ENCODE peak calls at places on chromosomes 16 and 17, in eight cellular contexts. Z is heart right ventricle, P is PC-3, Y is heart left ventricle, X is K562, B is left lung, M is HepG2, Q is gastrocnemius medialis. R is an unnamed sample.

GRCh38 chr17:2795412-2796163 is 650 bp upstream of the RAP1GAP2 start:
- ATAC-seq in Q (no peak), B (no peak), Z (no peak), P (no peak), Y (no peak), X (no peak), M (no peak), R (no peak)

GRCh38 chr16:15572329-15573001 is 70.5 kb downstream of the MARF1 start:
- ATAC-seq in Q (no peak), B (peak; percentile 70), X (no peak), Y (no peak), Z (no peak), P (peak; percentile 43), M (peak; percentile 16), R (no peak)

GRCh38 chr16:30429678-30430427 is at the start of gene DCTPP1:
- ATAC-seq in X (peak; percentile 99), P (peak; percentile 98), Q (peak; percentile 100), M (peak; percentile 98), Z (peak; percentile 97), B (peak; percentile 98), Y (peak; percentile 99), R (peak; percentile 99)

GRCh38 chr16:66511615-66512500 is 38.1 kb downstream of the TK2 start:
- ATAC-seq in P (peak; percentile 8), Q (no peak), B (peak; percentile 8), M (no peak), Z (peak; percentile 6), X (peak; percentile 18), Y (no peak), R (peak; percentile 27)

GRCh38 chr16:84844049-84844350 is 24.2 kb downstream of the CRISPLD2 start:
- ATAC-seq in Y (no peak), B (no peak), P (no peak), Q (peak; percentile 55), X (no peak), M (no peak), Z (no peak), R (peak; percentile 29)

GRCh38 chr17:1315891-1316403 is 36.5 kb downstream of the TRARG1 start:
- ATAC-seq in Q (peak; percentile 61), X (no peak), P (no peak), Y (peak; percentile 36), B (no peak), M (peak; percentile 41), Z (peak; percentile 61), R (peak; percentile 57)

GRCh38 chr16:84633622-84634021 is 14.7 kb upstream of the KLHL36 start:
- ATAC-seq in Z (peak; percentile 82), B (peak; percentile 62), Y (peak; percentile 84), M (peak; percentile 9), P (no peak), X (peak; percentile 53), Q (peak; percentile 93), R (peak; percentile 79)

GRCh38 chr16:22638393-22639206 is 127.9 kb downstream of the NPIPB5 start:
- ATAC-seq in Q (no peak), B (peak; percentile 39), Y (no peak), M (no peak), X (no peak), P (peak; percentile 97), Z (no peak), R (peak; percentile 71)

GRCh38 chr17:28335959-28336871 is 654 bp downstream of the TNFAIP1 start:
- ATAC-seq in Q (peak; percentile 4), M (peak; percentile 36), B (peak; percentile 50), X (peak; percentile 13), Y (peak; percentile 3), P (peak; percentile 22), Z (peak; percentile 49), R (peak; percentile 2)

GRCh38 chr17:75832164-75832651 is 12.0 kb downstream of the UNC13D start:
- ATAC-seq in M (no peak), Z (no peak), Q (peak; percentile 17), B (peak; percentile 51), X (no peak), P (peak; percentile 71), Y (no peak), R (peak; percentile 24)

GRCh38 chr17:57838857-57839570 is 10.8 kb downstream of the MRPS23 start:
- ATAC-seq in M (peak; percentile 10), X (no peak), Z (peak; percentile 31), B (no peak), P (no peak), Y (no peak), Q (peak; percentile 2), R (no peak)

GRCh38 chr16:27450836-27451341 is 48.9 kb downstream of the IL21R start:
- ATAC-seq in M (peak; percentile 24), B (peak; percentile 29), Q (no peak), X (peak; percentile 27), P (no peak), Z (peak; percentile 36), Y (no peak), R (no peak)

GRCh38 chr16:73697336-73697735 is 599.3 kb upstream of the PSMD7 start:
- ATAC-seq in Z (no peak), Q (no peak), P (no peak), X (no peak), B (no peak), M (no peak), Y (no peak), R (no peak)

GRCh38 chr16:56603589-56603988 is 4.8 kb upstream of the MT2A start:
- ATAC-seq in P (peak; percentile 7), B (no peak), Q (peak; percentile 43), Y (no peak), Z (no peak), M (peak; percentile 35), X (peak; percentile 57), R (no peak)
- H3K4me1 ChIP-seq in P (peaks cover 39% of the 10 kb centered on the region), B (peaks cover 21% of the 10 kb centered on the region), Q (peaks cover 40% of the 10 kb centered on the region), Y (peaks cover 23% of the 10 kb centered on the region), Z (peaks cover 14% of the 10 kb centered on the region), M (peaks cover 45% of the 10 kb centered on the region), X (peaks cover 15% of the 10 kb centered on the region), R (peaks cover 14% of the 10 kb centered on the region)

GRCh38 chr17:10802487-10803284 is 1.2 kb downstream of the TMEM238L start:
- ATAC-seq in X (no peak), Z (no peak), Y (no peak), M (no peak), B (no peak), P (no peak), Q (no peak), R (no peak)

GRCh38 chr17:10804546-10804945 is 647 bp upstream of the TMEM238L start:
- ATAC-seq in M (no peak), X (no peak), Z (no peak), Q (no peak), B (no peak), P (no peak), Y (no peak), R (no peak)

GRCh38 chr17:10805911-10806310 is 2.0 kb upstream of the TMEM238L start:
- ATAC-seq in B (peak; percentile 56), Y (no peak), Z (no peak), P (no peak), Q (no peak), M (no peak), X (no peak), R (no peak)

GRCh38 chr17:10803830-10804498 is at the start of gene TMEM238L:
- ATAC-seq in M (no peak), B (no peak), P (no peak), Q (no peak), X (no peak), Z (no peak), Y (peak; percentile 42), R (no peak)

GRCh38 chr17:10803350-10803749 is 549 bp downstream of the TMEM238L start:
- ATAC-seq in B (no peak), Y (no peak), P (no peak), Z (no peak), X (no peak), Q (no peak), M (no peak), R (no peak)
- H3K4me1 ChIP-seq in B (no peaks in the 10 kb centered on the region), Y (peaks cover under 1% of the 10 kb centered on the region), P (peaks cover 26% of the 10 kb centered on the region), Z (no peaks in the 10 kb centered on the region), X (no peaks in the 10 kb centered on the region), Q (no peaks in the 10 kb centered on the region), M (no peaks in the 10 kb centered on the region), R (peaks cover 1% of the 10 kb centered on the region)

GRCh38 chr16:17417740-17418139 is 53.0 kb downstream of the XYLT1 start:
- ATAC-seq in X (no peak), Z (no peak), Y (no peak), B (no peak), P (no peak), Q (no peak), M (no peak), R (no peak)

GRCh38 chr16:17419266-17419665 is 51.5 kb downstream of the XYLT1 start:
- ATAC-seq in M (no peak), Z (no peak), B (no peak), X (no peak), P (no peak), Q (no peak), Y (no peak), R (no peak)

GRCh38 chr16:17414916-17415315 is 55.8 kb downstream of the XYLT1 start:
- ATAC-seq in P (no peak), B (no peak), X (no peak), Z (no peak), Y (no peak), Q (no peak), M (no peak), R (no peak)

GRCh38 chr16:17414421-17414820 is 56.3 kb downstream of the XYLT1 start:
- ATAC-seq in Y (no peak), Z (no peak), M (no peak), P (no peak), Q (no peak), X (no peak), B (no peak), R (no peak)

GRCh38 chr16:17416461-17417221 is 54.1 kb downstream of the XYLT1 start:
- ATAC-seq in Q (no peak), Z (peak; percentile 44), P (no peak), B (peak; percentile 82), Y (peak; percentile 43), X (no peak), M (no peak), R (peak; percentile 35)
- H3K4me1 ChIP-seq in Q (no peaks in the 10 kb centered on the region), Z (no peaks in the 10 kb centered on the region), P (no peaks in the 10 kb centered on the region), B (no peaks in the 10 kb centered on the region), Y (peaks cover 13% of the 10 kb centered on the region), X (no peaks in the 10 kb centered on the region), M (no peaks in the 10 kb centered on the region), R (peaks cover 60% of the 10 kb centered on the region)

GRCh38 chr17:39138416-39139136 is 12.9 kb downstream of the PLXDC1 start:
- ATAC-seq in Q (no peak), P (no peak), M (no peak), Z (no peak), X (no peak), B (no peak), Y (no peak), R (no peak)

GRCh38 chr17:39132192-39132600 is 19.2 kb downstream of the PLXDC1 start:
- ATAC-seq in Z (peak; percentile 76), P (no peak), B (peak; percentile 18), Q (peak; percentile 74), Y (peak; percentile 27), M (peak; percentile 28), X (peak; percentile 49), R (peak; percentile 80)

GRCh38 chr17:39139137-39139516 is 12.3 kb downstream of the PLXDC1 start:
- ATAC-seq in Q (no peak), B (peak; percentile 30), X (no peak), M (no peak), Y (no peak), P (peak; percentile 67), Z (no peak), R (no peak)

GRCh38 chr17:39130205-39130604 is 21.2 kb downstream of the PLXDC1 start:
- ATAC-seq in M (no peak), Z (no peak), Q (no peak), Y (no peak), P (no peak), B (no peak), X (no peak), R (no peak)

DNA sequence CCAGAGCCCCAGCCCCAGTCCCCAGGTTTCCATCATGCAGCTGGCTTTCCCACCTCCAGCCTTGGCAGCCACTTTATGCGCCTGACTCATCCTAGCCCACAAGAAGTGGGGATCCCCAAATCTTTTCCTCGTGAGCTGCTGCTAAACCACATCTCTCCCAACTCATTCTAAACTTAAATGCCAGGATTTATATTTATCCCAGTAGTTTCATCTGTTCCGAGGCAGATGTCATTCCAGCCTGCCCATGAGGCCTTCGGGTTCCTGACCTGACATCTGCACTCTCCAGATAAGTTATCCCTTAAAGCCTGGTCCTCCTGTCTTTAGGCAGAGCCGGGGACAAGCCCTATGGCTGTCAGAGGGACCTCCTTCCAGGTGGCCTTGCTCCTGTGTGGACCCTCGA is 16.6 kb downstream of the PLXDC1 start:
- ATAC-seq in Z (no peak), X (no peak), M (no peak), B (no peak), Y (no peak), P (no peak), Q (no peak), R (no peak)
- H3K4me1 ChIP-seq in Z (no peaks in the 10 kb centered on the region), X (peaks cover 13% of the 10 kb centered on the region), M (no peaks in the 10 kb centered on the region), B (no peaks in the 10 kb centered on the region), Y (peaks cover 39% of the 10 kb centered on the region), P (peaks cover 9% of the 10 kb centered on the region), Q (no peaks in the 10 kb centered on the region), R (peaks cover 7% of the 10 kb centered on the region)